ENCODE peak calls at places on chromosomes 2 and 18, in four cellular contexts. One of them, this sample, is unnamed.
A peak's percentile ranks its signal among the peaks of the same experiment; 100 is the strongest.

GRCh38 chr18:33839452-33840225 is 261.6 kb downstream of the ASXL3 start:
- DNase-seq in fibroblast of lung: peak; percentile 79
- DNase-seq in A673: peak; percentile 84
- DNase-seq in lung: no peak
- DNase-seq in this sample: no peak

GRCh38 chr2:10257036-10257435 is 45.7 kb upstream of the HPCAL1 start:
- DNase-seq in fibroblast of lung: no peak
- DNase-seq in A673: no peak
- DNase-seq in lung: no peak
- DNase-seq in this sample: no peak

GRCh38 chr18:12652861-12653401 is 5.0 kb downstream of the SPIRE1 start:
- DNase-seq in fibroblast of lung: peak; percentile 71
- DNase-seq in A673: no peak
- DNase-seq in lung: no peak
- DNase-seq in this sample: no peak

GRCh38 chr2:101889460-101890098 is 102.2 kb upstream of the IL1R2 start:
- DNase-seq in fibroblast of lung: no peak
- DNase-seq in A673: no peak
- DNase-seq in lung: no peak
- DNase-seq in this sample: no peak

GRCh38 chr2:30232801-30233130 is 1.4 kb downstream of the LBH start:
- DNase-seq in fibroblast of lung: peak; percentile 33
- DNase-seq in A673: peak; percentile 52
- DNase-seq in lung: no peak
- DNase-seq in this sample: no peak

GRCh38 chr2:190859347-190860297 is 21.0 kb upstream of the GLS start:
- DNase-seq in fibroblast of lung: no peak
- DNase-seq in A673: no peak
- DNase-seq in lung: no peak
- DNase-seq in this sample: no peak

GRCh38 chr2:138691667-138692066 is 88.5 kb downstream of the NXPH2 start:
- DNase-seq in fibroblast of lung: no peak
- DNase-seq in A673: no peak
- DNase-seq in lung: no peak
- DNase-seq in this sample: no peak

GRCh38 chr2:237665713-237666143 is 38.3 kb downstream of the LRRFIP1 start:
- DNase-seq in fibroblast of lung: no peak
- DNase-seq in A673: no peak
- DNase-seq in lung: no peak
- DNase-seq in this sample: no peak

GRCh38 chr2:35538796-35539195 is 816.8 kb upstream of the CRIM1 start:
- DNase-seq in fibroblast of lung: no peak
- DNase-seq in A673: no peak
- DNase-seq in lung: no peak
- DNase-seq in this sample: no peak

GRCh38 chr2:109558076-109558882 is 55.5 kb downstream of the SEPTIN10 start:
- DNase-seq in fibroblast of lung: peak; percentile 66
- DNase-seq in A673: peak; percentile 83
- DNase-seq in lung: no peak
- DNase-seq in this sample: no peak

GRCh38 chr2:239294571-239295054 is 106.2 kb downstream of the HDAC4 start:
- DNase-seq in fibroblast of lung: no peak
- DNase-seq in A673: no peak
- DNase-seq in lung: no peak
- DNase-seq in this sample: no peak

GRCh38 chr2:1553671-1554295 is 140.5 kb downstream of the TPO start:
- DNase-seq in fibroblast of lung: peak; percentile 91
- DNase-seq in A673: no peak
- DNase-seq in lung: no peak
- DNase-seq in this sample: no peak

GRCh38 chr2:222888716-222889115 is 27.9 kb downstream of the ACSL3 start:
- DNase-seq in fibroblast of lung: no peak
- DNase-seq in A673: no peak
- DNase-seq in lung: no peak
- DNase-seq in this sample: no peak

GRCh38 chr2:45178359-45178758 is 169.1 kb upstream of the SIX2 start:
- DNase-seq in fibroblast of lung: no peak
- DNase-seq in A673: no peak
- DNase-seq in lung: no peak
- DNase-seq in this sample: no peak

GRCh38 chr2:132804045-132804444 is 134.0 kb upstream of the LYPD1 start:
- DNase-seq in fibroblast of lung: peak; percentile 11
- DNase-seq in A673: peak; percentile 78
- DNase-seq in lung: no peak
- DNase-seq in this sample: no peak

GRCh38 chr2:232658217-232658785 is 24.9 kb downstream of the EFHD1 start:
- DNase-seq in fibroblast of lung: peak; percentile 18
- DNase-seq in A673: no peak
- DNase-seq in lung: no peak
- DNase-seq in this sample: no peak

GRCh38 chr2:32495139-32495538 is 132.7 kb upstream of the TTC27 start:
- DNase-seq in fibroblast of lung: no peak
- DNase-seq in A673: no peak
- DNase-seq in lung: no peak
- DNase-seq in this sample: no peak

GRCh38 chr2:151280276-151280675 is 9.2 kb downstream of the NMI start:
- DNase-seq in fibroblast of lung: peak; percentile 48
- DNase-seq in A673: no peak
- DNase-seq in lung: no peak
- DNase-seq in this sample: no peak

GRCh38 chr2:198273670-198274069 is 469.3 kb downstream of the PLCL1 start:
- DNase-seq in fibroblast of lung: no peak
- DNase-seq in A673: peak; percentile 9
- DNase-seq in lung: no peak
- DNase-seq in this sample: no peak

GRCh38 chr18:12388440-12388839 is 11.4 kb upstream of the AFG3L2 start:
- DNase-seq in fibroblast of lung: no peak
- DNase-seq in A673: no peak
- DNase-seq in lung: no peak
- DNase-seq in this sample: no peak

GRCh38 chr2:148560501-148560900 is 84.0 kb upstream of the EPC2 start:
- DNase-seq in fibroblast of lung: peak; percentile 53
- DNase-seq in A673: no peak
- DNase-seq in lung: no peak
- DNase-seq in this sample: no peak

GRCh38 chr2:69224495-69224803 is 162.6 kb downstream of the GFPT1 start:
- DNase-seq in fibroblast of lung: no peak
- DNase-seq in A673: no peak
- DNase-seq in lung: no peak
- DNase-seq in this sample: no peak

GRCh38 chr2:69221512-69221911 is 165.5 kb downstream of the GFPT1 start:
- DNase-seq in fibroblast of lung: no peak
- DNase-seq in A673: no peak
- DNase-seq in lung: no peak
- DNase-seq in this sample: no peak

GRCh38 chr2:69222984-69223658 is 163.9 kb downstream of the GFPT1 start:
- DNase-seq in fibroblast of lung: peak; percentile 50
- DNase-seq in A673: peak; percentile 43
- DNase-seq in lung: peak; percentile 61
- DNase-seq in this sample: no peak

GRCh38 chr2:69223759-69224494 is 163.1 kb downstream of the GFPT1 start:
- DNase-seq in fibroblast of lung: no peak
- DNase-seq in A673: no peak
- DNase-seq in lung: no peak
- DNase-seq in this sample: no peak

GRCh38 chr2:69221960-69222751 is 164.9 kb downstream of the GFPT1 start:
- DNase-seq in fibroblast of lung: peak; percentile 65
- DNase-seq in A673: no peak
- DNase-seq in lung: no peak
- DNase-seq in this sample: no peak
- H3K27ac ChIP-seq in fibroblast of lung: peak overlapping the region; percentile 75
- H3K27ac ChIP-seq in A673: no peak overlapping the region
- H3K27ac ChIP-seq in lung: no peak overlapping the region
- H3K27ac ChIP-seq in this sample: peak overlapping the region; percentile 22

GRCh38 chr18:53947092-53947640 is 277.3 kb downstream of the MBD2 start:
- DNase-seq in fibroblast of lung: no peak
- DNase-seq in A673: no peak
- DNase-seq in lung: no peak
- DNase-seq in this sample: no peak
- H3K4me1 ChIP-seq in fibroblast of lung: no peaks in the 10 kb centered on the region
- H3K4me1 ChIP-seq in A673: no peaks in the 10 kb centered on the region
- H3K4me1 ChIP-seq in lung: no peaks in the 10 kb centered on the region
- H3K4me1 ChIP-seq in this sample: no peaks in the 10 kb centered on the region

DNA sequence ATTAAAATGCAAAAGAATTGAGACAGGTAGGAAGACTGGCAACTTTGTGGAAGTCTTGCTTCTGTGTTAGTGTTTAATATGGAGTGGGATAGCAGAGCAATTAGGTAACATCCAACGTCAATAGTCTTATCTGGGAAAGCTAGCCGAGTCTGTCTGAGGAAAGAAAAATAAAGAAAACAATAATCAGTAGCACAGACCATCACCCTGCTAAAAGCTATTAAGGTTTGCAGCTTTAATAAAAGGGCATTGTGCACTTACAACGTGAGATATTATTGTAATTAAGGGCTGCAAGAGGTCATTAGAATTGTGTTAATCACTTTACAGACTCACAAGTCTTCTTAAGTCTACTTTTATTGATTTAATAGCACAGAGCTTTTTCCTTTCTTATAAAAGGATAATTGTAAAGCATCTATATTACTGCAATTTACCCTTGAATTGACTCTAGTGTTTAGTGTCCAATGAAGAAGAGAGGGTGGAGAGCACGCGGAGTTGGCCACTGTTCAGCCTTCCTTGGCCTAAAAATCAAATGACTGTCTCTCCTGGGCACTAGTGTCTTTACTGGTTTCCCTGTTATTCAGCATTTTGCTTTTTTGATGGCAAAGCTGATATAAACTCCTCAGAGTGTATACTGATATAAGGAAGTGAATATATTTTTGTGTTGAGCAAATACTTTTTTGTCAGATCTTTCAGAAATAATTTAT is 2.0 kb downstream of the CDH7 start:
- DNase-seq in fibroblast of lung: no peak
- DNase-seq in A673: no peak
- DNase-seq in lung: no peak
- DNase-seq in this sample: no peak
- H3K27me3 ChIP-seq in fibroblast of lung: no peaks in the 10 kb centered on the region
- H3K27me3 ChIP-seq in A673: peaks cover 8% of the 10 kb centered on the region
- H3K27me3 ChIP-seq in lung: peaks cover 11% of the 10 kb centered on the region
- H3K27me3 ChIP-seq in this sample: no peaks in the 10 kb centered on the region

DNA sequence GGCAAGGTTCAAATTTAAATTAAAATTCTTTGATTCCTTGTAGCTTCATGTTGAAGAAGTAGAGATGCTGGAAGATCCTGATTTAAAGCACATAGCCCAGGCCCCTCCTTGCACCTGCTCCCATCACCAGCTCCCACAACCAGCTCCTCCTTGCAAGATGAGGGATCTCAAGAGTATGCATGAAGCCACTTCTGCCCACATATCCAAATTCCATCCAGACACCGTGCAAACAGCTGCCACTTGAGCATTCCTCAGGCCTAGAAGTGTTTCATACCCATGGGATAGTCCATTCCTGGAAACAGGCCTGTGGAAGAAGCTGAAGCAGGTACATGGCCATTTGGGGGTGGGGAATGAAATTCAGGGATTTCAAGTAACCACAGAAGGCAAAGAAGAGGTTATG is 32.4 kb upstream of the ITPRID2 start:
- DNase-seq in fibroblast of lung: no peak
- DNase-seq in A673: no peak
- DNase-seq in lung: peak; percentile 62
- DNase-seq in this sample: no peak
- H3K27ac ChIP-seq in fibroblast of lung: no peak overlapping the region
- H3K27ac ChIP-seq in A673: no peak overlapping the region
- H3K27ac ChIP-seq in lung: no peak overlapping the region
- H3K27ac ChIP-seq in this sample: no peak overlapping the region

GRCh38 chr18:58898427-58898826 is 33.8 kb downstream of the ZNF532 start:
- DNase-seq in fibroblast of lung: no peak
- DNase-seq in A673: no peak
- DNase-seq in lung: no peak
- DNase-seq in this sample: no peak
- H3K4me1 ChIP-seq in fibroblast of lung: no peaks in the 10 kb centered on the region
- H3K4me1 ChIP-seq in A673: peaks cover 22% of the 10 kb centered on the region
- H3K4me1 ChIP-seq in lung: no peaks in the 10 kb centered on the region
- H3K4me1 ChIP-seq in this sample: no peaks in the 10 kb centered on the region

GRCh38 chr2:196712867-196713266 is 73.4 kb downstream of the CCDC150 start:
- DNase-seq in fibroblast of lung: no peak
- DNase-seq in A673: no peak
- DNase-seq in lung: no peak
- DNase-seq in this sample: no peak

GRCh38 chr2:196711625-196712024 is 72.1 kb downstream of the CCDC150 start:
- DNase-seq in fibroblast of lung: no peak
- DNase-seq in A673: no peak
- DNase-seq in lung: no peak
- DNase-seq in this sample: no peak
- H3K27me3 ChIP-seq in fibroblast of lung: no peaks in the 10 kb centered on the region
- H3K27me3 ChIP-seq in A673: no peaks in the 10 kb centered on the region
- H3K27me3 ChIP-seq in lung: no peaks in the 10 kb centered on the region
- H3K27me3 ChIP-seq in this sample: no peaks in the 10 kb centered on the region

GRCh38 chr18:3994061-3994687 is 460.9 kb downstream of the DLGAP1 start:
- DNase-seq in fibroblast of lung: no peak
- DNase-seq in A673: peak; percentile 26
- DNase-seq in lung: no peak
- DNase-seq in this sample: no peak

GRCh38 chr18:3995476-3996102 is 459.5 kb downstream of the DLGAP1 start:
- DNase-seq in fibroblast of lung: peak; percentile 83
- DNase-seq in A673: peak; percentile 93
- DNase-seq in lung: peak; percentile 57
- DNase-seq in this sample: no peak

GRCh38 chr18:4004176-4004829 is 450.8 kb downstream of the DLGAP1 start:
- DNase-seq in fibroblast of lung: peak; percentile 52
- DNase-seq in A673: peak; percentile 59
- DNase-seq in lung: no peak
- DNase-seq in this sample: no peak

GRCh38 chr18:3998698-3999333 is 456.3 kb downstream of the DLGAP1 start:
- DNase-seq in fibroblast of lung: peak; percentile 80
- DNase-seq in A673: peak; percentile 85
- DNase-seq in lung: no peak
- DNase-seq in this sample: no peak
- H3K27ac ChIP-seq in fibroblast of lung: no peak overlapping the region
- H3K27ac ChIP-seq in A673: no peak overlapping the region
- H3K27ac ChIP-seq in lung: no peak overlapping the region
- H3K27ac ChIP-seq in this sample: no peak overlapping the region

GRCh38 chr2:99617811-99618210 is 128.0 kb upstream of the REV1 start:
- DNase-seq in fibroblast of lung: no peak
- DNase-seq in A673: no peak
- DNase-seq in lung: no peak
- DNase-seq in this sample: no peak

GRCh38 chr2:99615247-99615771 is 125.5 kb upstream of the REV1 start:
- DNase-seq in fibroblast of lung: no peak
- DNase-seq in A673: peak; percentile 36
- DNase-seq in lung: no peak
- DNase-seq in this sample: no peak

GRCh38 chr2:99611786-99612185 is 122.0 kb upstream of the REV1 start:
- DNase-seq in fibroblast of lung: no peak
- DNase-seq in A673: no peak
- DNase-seq in lung: no peak
- DNase-seq in this sample: no peak

GRCh38 chr2:99611034-99611433 is 121.2 kb upstream of the REV1 start:
- DNase-seq in fibroblast of lung: no peak
- DNase-seq in A673: no peak
- DNase-seq in lung: no peak
- DNase-seq in this sample: no peak

GRCh38 chr2:99613992-99614391 is 124.2 kb upstream of the REV1 start:
- DNase-seq in fibroblast of lung: no peak
- DNase-seq in A673: no peak
- DNase-seq in lung: no peak
- DNase-seq in this sample: no peak
- H3K4me1 ChIP-seq in fibroblast of lung: no peaks in the 10 kb centered on the region
- H3K4me1 ChIP-seq in A673: no peaks in the 10 kb centered on the region
- H3K4me1 ChIP-seq in lung: no peaks in the 10 kb centered on the region
- H3K4me1 ChIP-seq in this sample: peaks cover 4% of the 10 kb centered on the region

This sample was measured in right atrium auricular region.